ENCODE peak calls at places on chromosomes 2 and 18, in four cellular contexts. G is fibroblast of lung, Y is hepatocyte, F is upper lobe of right lung. T is an unnamed sample.

GRCh38 chr2:48600204-48600813 is 17.3 kb upstream of the GTF2A1L start:
- DNase-seq in G (peak), Y (peak), F (no peak), T (peak)

GRCh38 chr18:48085781-48086487 is 155.5 kb upstream of the SMAD2 start:
- DNase-seq in G (no peak), Y (peak), F (no peak), T (no peak)

GRCh38 chr2:46042207-46042637 is 255.0 kb upstream of the EPAS1 start:
- DNase-seq in G (no peak), Y (no peak), F (no peak), T (no peak)

GRCh38 chr2:85770786-85771409 is 17.1 kb downstream of the ATOH8 start:
- DNase-seq in G (no peak), Y (no peak), F (no peak), T (no peak)

GRCh38 chr2:159921752-159922404 is 123.9 kb upstream of the CD302 start:
- DNase-seq in G (peak), Y (peak), F (peak), T (peak)

GRCh38 chr18:24868760-24869237 is 408.4 kb downstream of the HRH4 start:
- DNase-seq in G (peak), Y (peak), F (no peak), T (no peak)

GRCh38 chr2:68060652-68061051 is 2.2 kb downstream of the C1D start:
- DNase-seq in G (no peak), Y (no peak), F (no peak), T (no peak)

GRCh38 chr2:14712091-14712490 is 79.6 kb downstream of the LRATD1 start:
- DNase-seq in G (peak), Y (no peak), F (no peak), T (no peak)

GRCh38 chr18:54881229-54881753 is 53.0 kb downstream of the RAB27B start:
- DNase-seq in G (no peak), Y (no peak), F (no peak), T (peak)

GRCh38 chr2:215137741-215138340 is 585 bp downstream of the ABCA12 start:
- DNase-seq in G (peak), Y (no peak), F (no peak), T (peak)

GRCh38 chr2:234425923-234426603 is 70.8 kb downstream of the ARL4C start:
- DNase-seq in G (no peak), Y (no peak), F (no peak), T (no peak)

GRCh38 chr2:99970292-99970868 is 172.0 kb downstream of the AFF3 start:
- DNase-seq in G (peak), Y (no peak), F (no peak), T (no peak)

GRCh38 chr2:157418215-157418614 is 25.7 kb downstream of the CYTIP start:
- DNase-seq in G (no peak), Y (no peak), F (no peak), T (no peak)

GRCh38 chr18:79680100-79680879 is 687 bp downstream of the CTDP1 start:
- DNase-seq in G (peak), Y (peak), F (no peak), T (peak)

GRCh38 chr2:109318150-109318948 is 189.3 kb downstream of the SH3RF3 start:
- DNase-seq in G (peak), Y (peak), F (peak), T (peak)

GRCh38 chr18:53909668-53910067 is 314.8 kb downstream of the MBD2 start:
- DNase-seq in G (peak), Y (no peak), F (no peak), T (peak)

GRCh38 chr2:236870401-236870800 is 215.3 kb upstream of the COPS8 start:
- DNase-seq in G (peak), Y (no peak), F (no peak), T (no peak)

GRCh38 chr18:69000366-69000765 is 202.5 kb downstream of the CCDC102B start:
- DNase-seq in G (no peak), Y (no peak), F (no peak), T (no peak)

GRCh38 chr2:68250196-68250595 is 2.1 kb downstream of the PPP3R1 start:
- DNase-seq in G (no peak), Y (no peak), F (no peak), T (no peak)

GRCh38 chr2:7430421-7430868 is 513.2 kb downstream of the RNF144A start:
- DNase-seq in G (no peak), Y (no peak), F (no peak), T (no peak)

GRCh38 chr2:125973516-125973915 is 682.4 kb upstream of the GYPC start:
- DNase-seq in G (no peak), Y (no peak), F (no peak), T (no peak)

GRCh38 chr18:50627594-50628542 is 68.0 kb downstream of the MAPK4 start:
- DNase-seq in G (no peak), Y (no peak), F (no peak), T (no peak)

GRCh38 chr2:238240761-238241711 is 1.2 kb upstream of the HES6 start:
- DNase-seq in G (peak), Y (peak), F (peak), T (no peak)

GRCh38 chr2:109387221-109387735 is 226.5 kb downstream of the SEPTIN10 start:
- DNase-seq in G (no peak), Y (no peak), F (peak), T (no peak)

GRCh38 chr18:63562284-63562683 is 20.1 kb downstream of the SERPINB12 start:
- DNase-seq in G (no peak), Y (no peak), F (no peak), T (no peak)

GRCh38 chr2:69214898-69215297 is 172.1 kb downstream of the GFPT1 start:
- DNase-seq in G (peak), Y (peak), F (no peak), T (peak)

GRCh38 chr2:215760526-215760925 is 252.8 kb downstream of the MREG start:
- DNase-seq in G (peak), Y (no peak), F (no peak), T (peak)

GRCh38 chr18:50847192-50847591 is 27.4 kb upstream of the MRO start:
- DNase-seq in G (peak), Y (no peak), F (no peak), T (peak)

GRCh38 chr2:169828141-169828811 is 1.0 kb downstream of the UBR3 start:
- DNase-seq in G (peak), Y (peak), F (no peak), T (peak)

DNA sequence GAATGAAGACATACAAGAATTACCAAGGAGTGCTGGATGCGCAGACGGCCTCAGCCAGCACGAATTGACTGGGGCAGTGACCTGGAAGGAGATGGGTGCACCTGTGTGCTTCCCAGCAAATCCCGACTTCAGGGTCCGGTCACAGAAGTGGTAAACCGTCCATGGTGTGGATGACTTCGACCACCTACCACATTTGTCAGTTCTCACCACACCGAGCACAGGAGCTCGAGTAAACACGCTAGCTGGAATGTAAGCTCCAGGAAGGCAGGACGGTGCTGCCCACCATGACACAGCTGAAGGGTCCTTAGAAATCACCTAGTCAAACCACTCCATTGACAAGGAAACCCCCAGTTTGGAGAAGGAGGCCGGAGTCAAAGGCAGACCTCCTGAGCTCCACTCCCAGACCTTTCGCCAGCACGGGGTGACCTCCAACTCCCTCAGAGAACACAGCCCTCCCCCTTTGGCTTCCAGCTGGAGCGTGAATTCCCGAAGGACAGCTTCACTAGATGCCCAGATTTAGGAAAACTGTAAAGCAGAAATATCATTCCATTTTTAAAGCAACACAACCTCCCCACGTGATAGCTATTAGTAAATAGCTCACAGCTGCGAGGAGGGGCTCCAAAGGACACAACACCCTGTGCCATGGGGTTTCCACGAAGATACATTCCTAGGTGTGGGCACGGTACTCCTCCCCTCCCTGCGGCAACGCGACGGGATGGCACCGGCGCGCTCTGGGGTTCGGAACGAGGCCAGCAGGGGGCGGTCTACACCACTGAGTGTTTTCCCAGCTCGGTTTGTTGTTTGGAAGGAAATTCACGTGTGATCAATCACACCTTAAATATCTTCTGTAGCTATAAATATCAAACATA is 34.1 kb upstream of the GNAL start:
- DNase-seq in G (no peak), Y (peak), F (peak), T (peak)
- H3K4me3 ChIP-seq in G (no peak), Y (no peak), F (no peak), T (no peak)

DNA sequence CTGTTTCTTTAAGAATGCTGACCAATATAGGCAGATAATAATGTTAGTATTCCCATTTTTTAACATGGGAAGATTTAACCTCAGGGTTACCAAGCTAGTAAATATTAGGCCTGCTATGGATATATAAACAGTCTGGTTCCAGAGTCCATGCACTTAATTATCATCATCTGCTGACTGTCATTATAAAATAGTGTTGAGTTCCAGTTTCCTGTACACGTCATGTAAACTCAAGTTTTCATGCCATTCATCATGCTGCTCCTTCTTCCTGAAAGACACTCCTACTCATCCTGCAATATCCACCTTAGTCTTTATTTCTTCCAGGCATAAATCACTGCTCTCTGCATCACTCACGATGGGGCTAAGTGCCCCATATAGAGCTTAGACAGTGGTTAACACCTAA is 420.8 kb upstream of the SPHKAP start:
- DNase-seq in G (no peak), Y (no peak), F (no peak), T (no peak)
- TF ChIP-seq CTCF in G (no peak), Y (no peak), F (no peak), T (no peak)

GRCh38 chr2:105398522-105399206 is at the start of gene FHL2:
- DNase-seq in G (peak), Y (peak), F (peak), T (peak)

GRCh38 chr2:105401867-105402266 is 3.0 kb upstream of the FHL2 start:
- DNase-seq in G (no peak), Y (no peak), F (no peak), T (no peak)

GRCh38 chr2:105397959-105398521 is 811 bp downstream of the FHL2 start:
- DNase-seq in G (peak), Y (no peak), F (no peak), T (peak)

GRCh38 chr2:105399207-105399861 is 483 bp upstream of the FHL2 start:
- DNase-seq in G (no peak), Y (no peak), F (no peak), T (no peak)

DNA sequence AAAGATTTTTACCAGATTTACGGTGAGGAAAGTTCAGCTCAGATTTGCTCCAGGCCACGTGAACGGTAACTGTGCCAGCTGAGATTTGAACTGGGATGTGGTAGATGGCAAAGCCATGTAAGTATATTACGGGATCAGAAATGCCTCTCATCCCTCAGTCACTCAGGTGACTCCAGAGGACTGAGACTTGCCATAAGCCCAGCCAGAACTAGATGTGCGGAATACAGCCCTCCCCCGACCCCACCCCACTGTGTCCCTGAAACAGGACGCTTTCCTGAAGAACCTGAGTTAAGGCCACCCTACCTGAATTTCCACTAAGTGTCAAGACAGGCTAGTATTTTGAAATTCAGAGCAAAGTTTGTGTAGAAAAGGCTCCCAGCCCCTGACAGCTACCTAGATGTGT is 1.3 kb upstream of the FHL2 start:
- DNase-seq in G (no peak), Y (no peak), F (no peak), T (no peak)
- H3K4me3 ChIP-seq in G (no peak), Y (no peak), F (no peak), T (no peak)

DNA sequence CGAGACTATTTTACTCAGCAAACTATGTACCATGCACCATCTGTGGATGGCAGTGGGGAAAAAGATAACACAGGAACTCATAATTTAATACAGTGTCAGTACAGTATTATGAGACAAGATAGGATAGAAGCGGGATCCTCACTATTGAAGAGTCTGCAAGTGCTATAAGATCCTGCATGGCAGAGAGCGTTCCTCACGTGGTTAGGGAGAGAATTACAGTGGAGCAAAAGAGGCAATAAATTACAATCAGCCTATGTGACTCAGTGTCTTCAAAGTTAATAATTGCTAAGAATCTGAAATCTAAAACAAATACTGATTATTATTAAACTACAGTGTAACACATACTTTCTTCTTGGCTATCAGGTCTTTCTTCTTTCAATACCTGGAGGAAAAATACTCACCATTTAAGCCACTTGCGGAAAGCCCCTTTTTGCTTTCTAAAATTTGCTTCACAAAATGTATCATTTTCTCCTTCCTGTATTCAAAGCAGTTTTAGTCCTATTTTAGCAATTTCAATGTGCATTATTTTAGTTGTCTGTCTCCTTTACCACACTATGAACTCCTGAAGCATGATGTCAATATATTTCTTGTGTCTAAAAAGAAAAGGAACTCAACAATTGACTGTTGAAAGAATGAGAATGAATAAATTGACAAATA is 342.9 kb downstream of the SPAG16 start:
- DNase-seq in G (no peak), Y (peak), F (no peak), T (no peak)
- TF ChIP-seq CTCF in G (no peak), Y (no peak), F (no peak), T (no peak)

GRCh38 chr2:208982831-208983230 is 441.0 kb upstream of the MAP2 start:
- DNase-seq in G (no peak), Y (no peak), F (no peak), T (no peak)

GRCh38 chr2:208983476-208983875 is 440.4 kb upstream of the MAP2 start:
- DNase-seq in G (no peak), Y (no peak), F (no peak), T (no peak)

GRCh38 chr2:208977582-208977981 is 446.3 kb upstream of the MAP2 start:
- DNase-seq in G (no peak), Y (no peak), F (no peak), T (no peak)

GRCh38 chr2:208978966-208979365 is 444.9 kb upstream of the MAP2 start:
- DNase-seq in G (no peak), Y (no peak), F (no peak), T (no peak)

DNA sequence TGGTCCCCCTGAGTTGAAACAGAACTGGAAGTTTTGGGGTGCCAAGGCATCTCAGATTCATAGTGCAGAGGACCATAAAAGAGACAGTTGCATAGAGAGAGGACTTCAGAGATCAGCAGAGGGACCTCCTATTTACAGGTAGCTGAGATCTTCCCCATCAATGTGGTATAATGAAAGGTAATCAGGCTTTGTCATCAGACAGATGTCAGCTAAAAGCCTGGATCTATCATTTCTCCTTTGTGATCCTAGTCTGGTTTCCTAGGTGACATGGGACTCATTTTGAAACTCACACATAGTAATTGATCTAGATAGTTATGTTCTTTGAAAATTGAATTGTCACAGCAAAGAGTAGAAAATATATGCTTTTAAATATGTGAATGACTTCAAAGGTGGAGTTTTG is 443.5 kb upstream of the MAP2 start:
- DNase-seq in G (no peak), Y (no peak), F (no peak), T (no peak)
- H3K4me3 ChIP-seq in G (no peak), Y (no peak), F (no peak), T (no peak)

GRCh38 chr2:124485659-124486058 is 460.6 kb downstream of the CNTNAP5 start:
- DNase-seq in G (no peak), Y (no peak), F (no peak), T (no peak)
- TF ChIP-seq CTCF in G (no peak), Y (no peak), F (no peak), T (no peak)

DNA sequence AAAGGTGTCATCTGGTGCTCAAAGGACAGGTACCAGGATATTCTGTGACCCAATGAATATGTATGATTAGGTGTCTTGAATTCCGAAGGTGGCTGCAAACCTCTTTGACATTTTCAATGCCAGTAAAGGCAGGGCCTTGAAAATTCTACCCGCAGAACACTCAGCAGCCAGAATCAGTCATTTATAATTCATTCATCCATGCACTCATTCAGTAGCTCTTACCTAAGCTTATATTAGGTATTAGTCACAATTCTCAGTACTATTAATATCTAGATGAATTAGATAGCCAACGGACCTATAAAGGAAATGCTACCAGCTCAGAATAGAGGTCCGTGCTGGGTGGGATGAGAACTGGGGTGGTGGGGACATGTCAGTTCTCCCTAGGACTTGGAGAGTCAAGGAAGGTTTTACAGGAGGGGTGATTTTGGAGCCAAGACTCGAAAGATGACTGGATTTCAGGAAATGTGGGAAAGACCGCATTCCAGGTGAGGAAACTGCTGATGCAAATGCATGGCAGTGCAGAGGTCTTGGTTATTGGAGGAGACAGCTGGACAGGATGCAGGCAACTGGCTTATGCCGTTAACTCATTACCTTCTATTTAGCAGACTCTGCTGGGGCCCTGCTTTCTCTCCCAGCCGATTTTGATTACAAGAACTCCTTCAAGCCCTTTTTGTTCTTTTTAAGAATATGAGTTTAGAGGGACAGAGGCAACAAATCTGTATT is 7.2 kb downstream of the TRIB2 start:
- DNase-seq in G (peak), Y (no peak), F (no peak), T (no peak)
- H3K4me3 ChIP-seq in G (no peak), Y (no peak), F (no peak), T (no peak)

T was measured in fibroblast of the aortic adventitia.